ENCODE peak calls at places on chromosomes 13 and 19, in five cellular contexts. D, I, F, C and B are unnamed samples.

GRCh38 chr19:46856062-46857022 is 4.5 kb upstream of the ARHGAP35 start:
- DNase-seq in D (peak), I (peak), F (peak), C (peak), B (peak)

GRCh38 chr13:43374621-43375020 is 351.2 kb downstream of the DNAJC15 start:
- DNase-seq in D (no peak), I (no peak), F (no peak), C (no peak), B (no peak)

GRCh38 chr19:46890423-46891170 is 29.8 kb downstream of the ARHGAP35 start:
- DNase-seq in D (no peak), I (no peak), F (no peak), C (no peak), B (no peak)

GRCh38 chr19:18514800-18515682 is 6.8 kb downstream of the ELL start:
- DNase-seq in D (no peak), I (no peak), F (no peak), C (peak), B (peak)

GRCh38 chr13:69857188-69857821 is 250.3 kb upstream of the ATXN8OS start:
- DNase-seq in D (no peak), I (no peak), F (no peak), C (no peak), B (no peak)

GRCh38 chr13:48539550-48539949 is 6.7 kb upstream of the RCBTB2 start:
- DNase-seq in D (no peak), I (no peak), F (no peak), C (no peak), B (no peak)

GRCh38 chr19:38993271-38993670 is 17.7 kb upstream of the FBXO17 start:
- DNase-seq in D (no peak), I (no peak), F (no peak), C (no peak), B (no peak)

GRCh38 chr13:49585220-49586157 is at the start of gene RCBTB1:
- DNase-seq in D (peak), I (peak), F (peak), C (peak), B (peak)

GRCh38 chr19:47407417-47407774 is 11.9 kb downstream of the MEIS3 start:
- DNase-seq in D (no peak), I (no peak), F (no peak), C (no peak), B (no peak)

GRCh38 chr13:78383899-78384298 is 219.5 kb downstream of the POU4F1 start:
- DNase-seq in D (no peak), I (no peak), F (no peak), C (no peak), B (no peak)

GRCh38 chr19:4508698-4509097 is 9.6 kb downstream of the PLIN4 start:
- DNase-seq in D (no peak), I (no peak), F (no peak), C (no peak), B (no peak)

GRCh38 chr13:46668302-46668720 is 115.3 kb downstream of the LRCH1 start:
- DNase-seq in D (no peak), I (no peak), F (no peak), C (no peak), B (no peak)

GRCh38 chr13:114123876-114124275 is 8.5 kb downstream of the RASA3 start:
- DNase-seq in D (no peak), I (no peak), F (no peak), C (no peak), B (no peak)

GRCh38 chr13:45595968-45596367 is 19.6 kb downstream of the ERICH6B start:
- DNase-seq in D (no peak), I (no peak), F (no peak), C (no peak), B (no peak)

GRCh38 chr13:111044087-111044830 is 70.9 kb upstream of the ARHGEF7 start:
- DNase-seq in D (no peak), I (no peak), F (no peak), C (no peak), B (no peak)

GRCh38 chr19:16022251-16022650 is 54.0 kb upstream of the TPM4 start:
- DNase-seq in D (no peak), I (no peak), F (no peak), C (no peak), B (no peak)

GRCh38 chr13:112065867-112066623 is 904 bp upstream of the SOX1 start:
- DNase-seq in D (no peak), I (no peak), F (no peak), C (no peak), B (no peak)

GRCh38 chr19:44684892-44685847 is 13.8 kb upstream of the CEACAM16 start:
- DNase-seq in D (no peak), I (no peak), F (peak), C (no peak), B (no peak)

GRCh38 chr13:64029343-64030093 is 2613.9 kb upstream of the PCDH20 start:
- DNase-seq in D (no peak), I (no peak), F (no peak), C (no peak), B (no peak)

GRCh38 chr13:45119469-45119989 is 781 bp upstream of the GTF2F2 start:
- DNase-seq in D (peak), I (peak), F (no peak), C (peak), B (peak)